ENCODE peak calls at places on chromosomes 13 and 19, in six cellular contexts. B is K562, Y is H1, U is SK-N-SH, W is GM12878, Z is GM12892. D is an unnamed sample.

GRCh38 chr19:10402441-10403038 is 802 bp downstream of the CDC37 start:
- DNase-seq in Z (no peak), U (peak; percentile 76), W (no peak), Y (no peak), B (peak; percentile 36), D (no peak)

GRCh38 chr19:55812449-55812848 is 19.4 kb downstream of the NLRP11 start:
- DNase-seq in Z (no peak), Y (no peak), U (no peak), B (no peak), W (no peak), D (no peak)

GRCh38 chr19:4598712-4599111 is 39.2 kb upstream of the SEMA6B start:
- DNase-seq in B (no peak), Y (peak; percentile 62), W (no peak), Z (no peak), U (no peak), D (no peak)

GRCh38 chr13:97279913-97280312 is 57.8 kb downstream of the MBNL2 start:
- DNase-seq in B (no peak), W (no peak), U (no peak), Y (no peak), Z (no peak), D (no peak)

GRCh38 chr19:1445932-1446712 is 3.8 kb upstream of the APC2 start:
- DNase-seq in U (peak; percentile 99), W (no peak), Z (no peak), Y (peak; percentile 77), B (peak; percentile 94), D (no peak)

GRCh38 chr13:49627831-49628652 is at the start of gene ARL11:
- DNase-seq in W (peak; percentile 39), Z (peak; percentile 80), Y (peak; percentile 83), U (no peak), B (peak; percentile 47), D (peak; percentile 76)

GRCh38 chr19:4374451-4375163 is 25.7 kb downstream of the SH3GL1 start:
- DNase-seq in W (no peak), U (no peak), B (peak; percentile 87), Y (no peak), Z (no peak), D (no peak)

GRCh38 chr19:33381101-33381500 is 7.6 kb downstream of the CEBPG start:
- DNase-seq in U (no peak), Y (no peak), Z (no peak), W (no peak), B (no peak), D (no peak)

GRCh38 chr19:412356-413355 is 3.7 kb upstream of the C2CD4C start:
- DNase-seq in Y (peak; percentile 58), W (no peak), U (peak; percentile 38), Z (no peak), B (no peak), D (no peak)

DNA sequence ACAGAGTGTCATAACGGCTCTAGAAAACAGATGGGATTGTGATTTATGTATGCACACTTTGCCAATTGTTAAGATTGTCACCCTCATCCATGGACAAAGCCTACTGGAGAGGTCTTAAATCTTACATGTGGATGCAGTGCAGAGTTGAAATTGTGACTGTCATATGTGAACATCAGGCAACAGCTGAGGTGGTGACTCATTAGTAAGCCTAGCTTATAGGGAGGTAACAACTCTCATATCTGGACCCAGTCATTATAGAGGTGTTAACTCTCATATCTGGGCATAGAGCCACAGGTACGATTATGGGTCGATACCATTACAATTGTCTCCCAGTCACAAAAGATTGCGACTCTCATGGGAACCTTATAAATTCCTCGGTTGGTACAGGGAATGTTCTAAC is 29.8 kb upstream of the ZNF254 start:
- DNase-seq in W (no peak), B (no peak), Z (no peak), U (no peak), Y (no peak), D (no peak)
- TF ChIP-seq TAF1 in W (no peak), B (no peak), Z (no peak), U (no peak), Y (no peak), D (no peak)

DNA sequence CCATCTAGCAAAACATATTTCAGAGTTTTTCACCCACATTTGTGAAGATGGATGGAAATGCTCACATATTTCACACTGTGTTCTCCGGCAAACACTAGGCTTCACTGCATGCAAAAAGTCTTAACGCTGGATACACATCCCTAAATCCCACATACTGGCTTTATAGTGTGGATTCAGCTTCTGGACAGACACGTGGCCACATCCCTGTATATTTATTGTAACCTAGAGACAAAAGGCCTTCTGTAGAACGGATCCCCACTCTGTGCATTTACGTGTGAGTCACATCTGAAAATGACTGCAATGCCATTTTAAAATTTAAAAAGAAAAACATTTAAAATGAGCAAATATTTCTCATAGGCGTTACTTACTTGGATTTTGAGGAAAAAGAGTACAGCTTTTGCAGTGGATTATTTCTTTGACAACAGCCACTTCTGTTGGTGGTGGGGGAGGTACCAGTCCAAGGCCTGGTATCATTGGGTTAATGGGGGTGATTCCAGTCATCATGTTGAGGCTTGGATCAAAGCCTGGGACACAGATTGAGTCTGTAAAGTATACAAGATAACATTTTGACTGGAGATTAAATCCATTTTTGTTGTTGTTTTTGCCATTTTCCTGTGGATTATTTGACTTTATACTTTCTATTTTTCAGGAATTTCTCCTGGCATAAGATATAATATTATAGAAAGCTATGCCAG is 337.7 kb downstream of the DNAJC15 start:
- DNase-seq in Y (no peak), Z (no peak), W (no peak), U (no peak), B (no peak), D (no peak)
- TF ChIP-seq TAF1 in Y (no peak), Z (no peak), W (no peak), U (no peak), B (no peak), D (no peak)

GRCh38 chr13:42048323-42048624 is 174 bp upstream of the DGKH start:
- DNase-seq in U (no peak), B (no peak), Y (peak; percentile 78), W (no peak), Z (peak; percentile 32), D (peak; percentile 37)

GRCh38 chr13:42048625-42049453 is at the start of gene DGKH:
- DNase-seq in W (no peak), Z (peak; percentile 75), Y (peak; percentile 83), U (peak; percentile 95), B (peak; percentile 83), D (peak; percentile 70)

GRCh38 chr13:42046448-42046847 is 2.0 kb upstream of the DGKH start:
- DNase-seq in U (no peak), Z (no peak), W (no peak), B (no peak), Y (no peak), D (no peak)

GRCh38 chr13:42049454-42049780 is 969 bp downstream of the DGKH start:
- DNase-seq in U (no peak), W (peak; percentile 8), B (no peak), Y (no peak), Z (no peak), D (no peak)

GRCh38 chr13:42047561-42048322 is 706 bp upstream of the DGKH start:
- DNase-seq in Y (peak; percentile 71), W (peak; percentile 8), B (peak; percentile 35), Z (peak; percentile 44), U (peak; percentile 71), D (peak; percentile 42)
- TF ChIP-seq TAF1 in Y (peak; percentile 16), W (no peak), B (no peak), Z (no peak), U (peak; percentile 44), D (no peak)

GRCh38 chr19:54209748-54210494 is 9.3 kb downstream of the RPS9 start:
- DNase-seq in Z (no peak), W (no peak), Y (no peak), U (peak; percentile 82), B (peak; percentile 66), D (no peak)
- TF ChIP-seq TAF1 in Z (no peak), W (no peak), Y (no peak), U (no peak), B (peak; percentile 30), D (no peak)

DNA sequence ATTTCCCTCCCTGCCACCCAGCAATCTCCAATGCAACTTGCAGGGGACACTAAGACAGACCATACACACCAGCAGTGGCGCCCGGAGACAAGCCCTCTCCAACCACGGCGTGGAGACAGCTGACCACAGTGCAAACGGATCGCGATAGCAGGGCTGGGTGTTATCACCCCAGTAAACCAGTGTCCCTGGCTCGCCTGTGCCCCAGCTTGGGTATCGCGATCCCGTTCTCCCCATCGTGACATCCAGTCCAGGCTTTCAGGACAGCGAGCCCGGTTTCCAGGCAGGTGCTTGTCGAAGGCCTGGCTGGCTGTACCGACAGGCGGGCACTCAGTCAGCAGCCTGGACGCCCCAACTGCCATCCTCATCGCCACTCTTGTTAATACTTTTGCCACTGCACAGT is 20.7 kb upstream of the NANOS2 start:
- DNase-seq in B (no peak), W (no peak), Y (no peak), Z (no peak), U (no peak), D (no peak)
- TF ChIP-seq TAF1 in B (no peak), W (no peak), Y (no peak), Z (no peak), U (no peak), D (no peak)

GRCh38 chr19:42282036-42282762 is 13.1 kb downstream of the CIC start:
- DNase-seq in Z (no peak), W (no peak), U (no peak), B (no peak), Y (peak; percentile 68), D (no peak)

GRCh38 chr19:42279148-42279901 is 10.3 kb downstream of the CIC start:
- DNase-seq in B (no peak), W (no peak), U (no peak), Y (no peak), Z (no peak), D (no peak)

GRCh38 chr19:42281175-42282035 is 12.4 kb downstream of the CIC start:
- DNase-seq in Y (peak; percentile 73), B (peak; percentile 26), W (no peak), Z (no peak), U (no peak), D (no peak)

GRCh38 chr19:42279902-42280760 is 11.1 kb downstream of the CIC start:
- DNase-seq in Z (peak; percentile 99), W (peak; percentile 74), U (peak; percentile 96), Y (peak; percentile 95), B (peak; percentile 93), D (peak; percentile 96)

GRCh38 chr19:42280761-42281174 is 11.7 kb downstream of the CIC start:
- DNase-seq in B (peak; percentile 69), Y (no peak), W (no peak), Z (no peak), U (peak; percentile 58), D (no peak)
- TF ChIP-seq TAF1 in B (no peak), Y (no peak), W (no peak), Z (no peak), U (no peak), D (no peak)

DNA sequence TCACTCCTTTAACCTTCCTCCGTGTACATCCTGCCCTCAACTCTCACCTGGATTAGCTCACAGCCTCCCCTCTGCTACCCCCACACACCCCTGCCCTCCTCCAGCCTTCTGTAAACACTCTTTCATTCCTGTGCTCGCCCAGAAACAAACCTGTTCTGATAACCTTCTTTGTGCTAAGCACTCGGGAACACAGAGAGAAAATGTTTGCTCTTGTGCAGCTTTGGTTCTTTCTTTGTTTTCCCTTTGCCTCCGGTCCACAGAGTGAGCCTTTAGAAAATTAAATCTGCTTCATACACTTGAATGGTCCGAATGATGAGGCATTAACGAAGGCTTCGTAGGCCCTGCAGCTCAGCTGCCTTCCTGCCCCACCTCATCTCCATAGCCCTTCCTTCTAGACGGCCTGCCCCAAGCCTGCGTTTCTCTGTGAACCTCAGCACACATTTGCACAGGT is 6.6 kb upstream of the ZDHHC20 start:
- DNase-seq in B (no peak), W (no peak), U (no peak), Z (no peak), Y (peak; percentile 50), D (no peak)
- TF ChIP-seq TAF1 in B (no peak), W (no peak), U (no peak), Z (no peak), Y (no peak), D (no peak)